ENCODE peak calls at places on chromosomes 12 and 14, in ten cellular contexts. A, F, X, Y, V, G, P, Z, R and C are unnamed samples.
A peak's percentile ranks its signal among the peaks of the same experiment; 100 is the strongest.

GRCh38 chr14:104075530-104076151 is 9.9 kb upstream of the ASPG start:
- DNase-seq in A (no peak), F (no peak), X (peak; percentile 34), Y (no peak), V (no peak), G (no peak), P (no peak), Z (no peak), R (no peak), C (peak; percentile 1)

GRCh38 chr12:124008629-124009028 is 35.6 kb downstream of the ZNF664 start:
- DNase-seq in A (no peak), F (no peak), X (no peak), Y (no peak), V (no peak), G (no peak), P (no peak), Z (no peak), R (no peak), C (no peak)

GRCh38 chr14:55454264-55455151 is 14.1 kb upstream of the TBPL2 start:
- DNase-seq in A (no peak), F (peak; percentile 16), X (no peak), Y (no peak), V (no peak), G (peak; percentile 40), P (no peak), Z (no peak), R (no peak), C (no peak)

GRCh38 chr12:74337951-74338350 is 199.7 kb upstream of the ATXN7L3B start:
- DNase-seq in A (no peak), F (no peak), X (no peak), Y (no peak), V (no peak), G (no peak), P (no peak), Z (no peak), R (no peak), C (no peak)

GRCh38 chr12:26251600-26251999 is 56.2 kb downstream of the SSPN start:
- DNase-seq in A (no peak), F (no peak), X (no peak), Y (no peak), V (peak; percentile 76), G (no peak), P (peak; percentile 58), Z (no peak), R (no peak), C (no peak)

GRCh38 chr14:105528197-105528858 is 1.9 kb downstream of the TMEM121 start:
- DNase-seq in A (peak; percentile 93), F (peak; percentile 73), X (peak; percentile 84), Y (no peak), V (peak; percentile 86), G (no peak), P (peak; percentile 79), Z (peak; percentile 88), R (peak; percentile 56), C (peak; percentile 92)

GRCh38 chr12:63124778-63125177 is 26.2 kb downstream of the AVPR1A start:
- DNase-seq in A (no peak), F (no peak), X (no peak), Y (no peak), V (no peak), G (no peak), P (no peak), Z (no peak), R (no peak), C (no peak)

GRCh38 chr14:27672047-27672446 is 1074.2 kb upstream of the NOVA1 start:
- DNase-seq in A (no peak), F (no peak), X (no peak), Y (no peak), V (no peak), G (no peak), P (no peak), Z (no peak), R (no peak), C (no peak)

GRCh38 chr14:50963919-50964318 is 19.6 kb upstream of the PYGL start:
- DNase-seq in A (no peak), F (no peak), X (no peak), Y (no peak), V (no peak), G (no peak), P (no peak), Z (no peak), R (no peak), C (no peak)

GRCh38 chr12:98440165-98440581 is 75.2 kb upstream of the TMPO start:
- DNase-seq in A (no peak), F (no peak), X (peak; percentile 67), Y (no peak), V (peak; percentile 83), G (peak; percentile 31), P (peak; percentile 63), Z (no peak), R (no peak), C (no peak)

DNA sequence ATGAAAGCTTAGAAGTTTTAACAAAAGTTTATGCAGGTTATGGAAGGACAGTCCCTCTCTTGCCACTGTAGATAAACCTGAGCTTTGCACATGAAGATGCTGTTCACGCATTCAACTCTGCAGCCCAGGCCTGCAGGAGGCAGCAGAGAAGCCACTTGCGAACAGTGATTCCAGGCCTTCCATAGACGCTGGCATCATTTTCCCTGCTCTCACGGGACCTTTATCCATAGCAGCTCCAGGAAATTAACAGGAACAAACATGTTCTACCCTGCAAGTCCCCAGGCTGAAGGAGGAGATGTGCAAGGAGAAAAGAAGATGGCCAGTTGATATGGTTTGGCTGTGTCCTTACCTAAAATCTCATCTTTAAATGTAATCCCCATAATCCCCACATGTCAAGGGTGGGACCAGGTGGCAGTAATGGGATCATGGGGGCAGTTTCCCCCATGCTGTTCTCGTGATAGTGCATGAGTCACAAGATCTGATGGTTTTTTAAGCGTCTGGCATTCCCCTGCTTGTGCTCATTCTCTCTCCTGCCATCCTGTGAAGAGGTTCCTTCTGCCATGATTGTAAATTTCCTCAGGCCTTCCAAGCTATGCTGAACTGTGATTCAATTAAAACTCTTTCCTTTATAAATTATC is 2.0 kb downstream of the ERP27 start:
- DNase-seq in A (no peak), F (peak; percentile 63), X (peak; percentile 41), Y (no peak), V (no peak), G (no peak), P (no peak), Z (no peak), R (no peak), C (no peak)
- TF ChIP-seq CTCF in A (no peak), F (peak; percentile 57), X (no peak), Y (no peak), V (no peak), G (peak; percentile 38), P (peak; percentile 40), Z (peak; percentile 28), R (no peak), C (peak; percentile 19)

GRCh38 chr12:102917026-102917787 is at the start of gene PAH:
- DNase-seq in A (peak; percentile 16), F (peak; percentile 50), X (no peak), Y (no peak), V (no peak), G (no peak), P (no peak), Z (peak; percentile 69), R (no peak), C (no peak)
- TF ChIP-seq CTCF in A (peak; percentile 25), F (peak; percentile 25), X (no peak), Y (no peak), V (no peak), G (peak; percentile 22), P (no peak), Z (no peak), R (no peak), C (no peak)

DNA sequence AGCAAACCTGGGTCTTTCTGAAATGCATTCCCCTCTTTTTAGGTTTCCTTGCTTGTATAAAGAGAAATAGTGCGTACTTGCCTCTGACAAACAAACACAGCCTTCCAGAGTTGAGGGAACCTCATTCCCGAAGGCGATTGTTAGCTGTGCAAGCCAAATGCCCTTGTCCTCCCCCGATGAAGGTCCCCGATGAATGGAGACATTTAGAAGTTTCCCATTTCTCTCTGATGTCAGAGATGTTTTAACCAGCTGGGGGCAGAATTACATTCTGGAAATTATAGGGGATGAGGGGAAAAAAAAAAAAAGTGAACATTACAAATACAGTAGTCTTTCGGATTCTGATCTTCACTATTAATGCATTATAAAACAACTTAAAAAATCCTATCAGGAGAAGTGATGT is 366.8 kb downstream of the VRK1 start:
- DNase-seq in A (no peak), F (no peak), X (no peak), Y (no peak), V (no peak), G (no peak), P (no peak), Z (no peak), R (no peak), C (no peak)
- TF ChIP-seq CTCF in A (no peak), F (no peak), X (no peak), Y (no peak), V (no peak), G (peak; percentile 24), P (no peak), Z (no peak), R (no peak), C (no peak)

GRCh38 chr14:24316597-24316950 is 5.3 kb downstream of the LTB4R start:
- DNase-seq in A (no peak), F (no peak), X (no peak), Y (no peak), V (no peak), G (no peak), P (no peak), Z (no peak), R (no peak), C (no peak)

GRCh38 chr14:24314377-24315193 is 3.3 kb downstream of the LTB4R start:
- DNase-seq in A (no peak), F (no peak), X (no peak), Y (no peak), V (no peak), G (no peak), P (no peak), Z (no peak), R (no peak), C (no peak)

GRCh38 chr14:24315243-24315806 is 4.0 kb downstream of the LTB4R start:
- DNase-seq in A (no peak), F (no peak), X (no peak), Y (no peak), V (no peak), G (no peak), P (no peak), Z (peak; percentile 46), R (no peak), C (no peak)

GRCh38 chr14:24317141-24317927 is 6.0 kb downstream of the LTB4R start:
- DNase-seq in A (no peak), F (no peak), X (no peak), Y (no peak), V (no peak), G (no peak), P (no peak), Z (no peak), R (no peak), C (no peak)

DNA sequence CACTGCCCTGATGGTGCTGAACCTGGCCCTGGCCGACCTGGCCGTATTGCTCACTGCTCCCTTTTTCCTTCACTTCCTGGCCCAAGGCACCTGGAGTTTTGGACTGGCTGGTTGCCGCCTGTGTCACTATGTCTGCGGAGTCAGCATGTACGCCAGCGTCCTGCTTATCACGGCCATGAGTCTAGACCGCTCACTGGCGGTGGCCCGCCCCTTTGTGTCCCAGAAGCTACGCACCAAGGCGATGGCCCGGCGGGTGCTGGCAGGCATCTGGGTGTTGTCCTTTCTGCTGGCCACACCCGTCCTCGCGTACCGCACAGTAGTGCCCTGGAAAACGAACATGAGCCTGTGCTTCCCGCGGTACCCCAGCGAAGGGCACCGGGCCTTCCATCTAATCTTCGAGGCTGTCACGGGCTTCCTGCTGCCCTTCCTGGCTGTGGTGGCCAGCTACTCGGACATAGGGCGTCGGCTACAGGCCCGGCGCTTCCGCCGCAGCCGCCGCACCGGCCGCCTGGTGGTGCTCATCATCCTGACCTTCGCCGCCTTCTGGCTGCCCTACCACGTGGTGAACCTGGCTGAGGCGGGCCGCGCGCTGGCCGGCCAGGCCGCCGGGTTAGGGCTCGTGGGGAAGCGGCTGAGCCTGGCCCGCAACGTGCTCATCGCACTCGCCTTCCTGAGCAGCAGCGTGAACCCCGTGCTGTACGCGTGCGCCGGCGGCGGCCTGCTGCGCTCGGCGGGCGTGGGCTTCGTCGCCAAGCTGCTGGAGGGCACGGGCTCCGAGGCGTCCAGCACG is 4.7 kb downstream of the LTB4R start:
- DNase-seq in A (no peak), F (no peak), X (no peak), Y (peak; percentile 82), V (no peak), G (no peak), P (peak; percentile 55), Z (peak; percentile 75), R (no peak), C (no peak)
- TF ChIP-seq CTCF in A (no peak), F (no peak), X (no peak), Y (no peak), V (no peak), G (peak; percentile 3), P (peak; percentile 57), Z (peak; percentile 38), R (no peak), C (no peak)